ENCODE peak calls at places on chromosomes 16 and 17, in five cellular contexts. N is HCT116, U is kidney, D is neuronal stem cell, Q is tibial nerve. I is an unnamed sample.

GRCh38 chr16:80986557-80986956 is 20.1 kb downstream of the CMC2 start:
- DNase-seq in N (no peak), U (no peak), D (no peak), Q (no peak), I (no peak)

GRCh38 chr17:65455972-65456343 is 105.5 kb downstream of the AXIN2 start:
- DNase-seq in N (no peak), U (no peak), D (no peak), Q (no peak), I (peak; percentile 67)

GRCh38 chr17:67256075-67256732 is 11.2 kb upstream of the HELZ start:
- DNase-seq in N (no peak), U (no peak), D (no peak), Q (no peak), I (no peak)

GRCh38 chr17:79728169-79728907 is 2.4 kb upstream of the ENPP7 start:
- DNase-seq in N (peak; percentile 88), U (peak; percentile 90), D (peak; percentile 86), Q (peak; percentile 75), I (peak; percentile 97)

GRCh38 chr16:80569440-80570105 is 28.8 kb downstream of the DYNLRB2 start:
- DNase-seq in N (no peak), U (no peak), D (no peak), Q (no peak), I (no peak)

GRCh38 chr17:55564077-55564476 is 52.8 kb upstream of the SMIM36 start:
- DNase-seq in N (no peak), U (no peak), D (no peak), Q (no peak), I (no peak)

GRCh38 chr16:88561485-88562369 is 8.5 kb upstream of the ZC3H18 start:
- DNase-seq in N (peak; percentile 36), U (no peak), D (peak; percentile 56), Q (no peak), I (peak; percentile 94)

GRCh38 chr17:1488826-1489275 is 3.6 kb downstream of the MYO1C start:
- DNase-seq in N (no peak), U (no peak), D (no peak), Q (no peak), I (peak; percentile 52)

GRCh38 chr17:73956595-73957465 is 246.6 kb upstream of the RPL38 start:
- DNase-seq in N (peak; percentile 49), U (peak; percentile 51), D (peak; percentile 68), Q (no peak), I (peak; percentile 92)

GRCh38 chr17:34025179-34025551 is 229.9 kb upstream of the CCL2 start:
- DNase-seq in N (no peak), U (no peak), D (no peak), Q (no peak), I (no peak)

GRCh38 chr16:67394271-67395104 is 1.2 kb upstream of the TPPP3 start:
- DNase-seq in N (no peak), U (peak; percentile 80), D (peak; percentile 29), Q (no peak), I (peak; percentile 84)

GRCh38 chr16:86529160-86529559 is 18.8 kb downstream of the FOXF1 start:
- DNase-seq in N (no peak), U (peak; percentile 26), D (no peak), Q (no peak), I (no peak)

GRCh38 chr16:73176577-73177013 is 128.7 kb upstream of the ZFHX3 start:
- DNase-seq in N (peak; percentile 48), U (no peak), D (no peak), Q (no peak), I (peak; percentile 20)

GRCh38 chr17:1227917-1228751 is 42.1 kb upstream of the BHLHA9 start:
- DNase-seq in N (no peak), U (peak; percentile 79), D (no peak), Q (no peak), I (peak; percentile 85)

GRCh38 chr16:502179-502943 is 25.2 kb upstream of the CAPN15 start:
- DNase-seq in N (no peak), U (no peak), D (no peak), Q (no peak), I (no peak)

DNA sequence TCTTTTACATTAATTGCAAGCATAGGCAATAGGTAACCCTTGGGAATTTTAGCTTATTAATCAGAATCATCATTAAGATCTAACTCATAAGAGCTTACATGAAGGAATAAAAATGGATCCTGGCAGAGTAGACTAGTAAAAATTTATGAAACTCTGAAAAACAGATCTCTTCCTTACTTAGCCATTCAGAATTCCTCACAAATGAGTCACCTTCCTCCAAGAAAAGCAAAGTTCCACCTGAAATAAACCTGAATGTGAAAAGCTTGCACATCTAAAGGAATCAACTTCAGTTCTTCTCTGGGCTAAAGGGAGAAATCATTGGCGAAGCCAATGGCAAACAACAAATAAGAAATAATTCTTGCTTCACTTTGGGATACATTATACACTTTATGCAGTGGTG is 22.7 kb downstream of the MYO1D start:
- DNase-seq in N (peak; percentile 3), U (no peak), D (no peak), Q (no peak), I (no peak)
- H3K4me3 ChIP-seq in N (no peak overlapping the region), U (no peak overlapping the region), D (no peak overlapping the region), Q (no peak overlapping the region), I (no peak overlapping the region)

GRCh38 chr17:57006040-57006439 is 28.1 kb downstream of the SCPEP1 start:
- DNase-seq in N (no peak), U (no peak), D (no peak), Q (no peak), I (peak; percentile 3)

GRCh38 chr17:57009737-57010445 is 32.0 kb downstream of the SCPEP1 start:
- DNase-seq in N (peak; percentile 61), U (no peak), D (peak; percentile 26), Q (no peak), I (peak; percentile 72)

GRCh38 chr17:57008958-57009357 is 31.0 kb downstream of the SCPEP1 start:
- DNase-seq in N (no peak), U (no peak), D (no peak), Q (no peak), I (no peak)

GRCh38 chr17:57011482-57012015 is 33.6 kb downstream of the SCPEP1 start:
- DNase-seq in N (no peak), U (no peak), D (no peak), Q (no peak), I (peak; percentile 20)

GRCh38 chr17:57010495-57010894 is 32.6 kb downstream of the SCPEP1 start:
- DNase-seq in N (no peak), U (no peak), D (no peak), Q (no peak), I (no peak)
- H3K36me3 ChIP-seq in N (no peaks in the 10 kb centered on the region), U (no peaks in the 10 kb centered on the region), D (peaks cover 2% of the 10 kb centered on the region), Q (no peaks in the 10 kb centered on the region), I (no peaks in the 10 kb centered on the region)

DNA sequence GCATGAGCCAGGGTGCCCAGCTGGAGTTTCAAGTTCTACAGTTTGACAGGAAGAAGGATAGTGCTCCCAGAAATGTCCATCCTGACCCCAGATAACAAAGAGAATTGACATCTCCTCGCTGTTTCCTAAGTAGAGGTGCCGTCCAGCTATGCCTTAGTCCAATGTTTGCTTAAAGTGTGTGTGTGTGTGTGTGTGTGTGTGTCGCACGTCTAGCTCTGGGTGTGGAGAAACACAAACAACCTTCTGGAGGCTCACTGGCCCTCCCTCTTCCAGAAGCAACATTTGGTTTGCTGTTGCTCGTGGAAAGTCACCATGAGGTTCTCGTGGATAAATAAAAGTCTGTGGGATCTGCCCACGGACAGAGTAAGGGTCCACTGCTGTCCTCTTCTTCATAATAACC is 22.1 kb downstream of the EMP2 start:
- DNase-seq in N (no peak), U (no peak), D (no peak), Q (no peak), I (no peak)
- H3K4me3 ChIP-seq in N (no peak overlapping the region), U (peak overlapping the region; percentile 4), D (no peak overlapping the region), Q (peak overlapping the region; percentile 13), I (no peak overlapping the region)

DNA sequence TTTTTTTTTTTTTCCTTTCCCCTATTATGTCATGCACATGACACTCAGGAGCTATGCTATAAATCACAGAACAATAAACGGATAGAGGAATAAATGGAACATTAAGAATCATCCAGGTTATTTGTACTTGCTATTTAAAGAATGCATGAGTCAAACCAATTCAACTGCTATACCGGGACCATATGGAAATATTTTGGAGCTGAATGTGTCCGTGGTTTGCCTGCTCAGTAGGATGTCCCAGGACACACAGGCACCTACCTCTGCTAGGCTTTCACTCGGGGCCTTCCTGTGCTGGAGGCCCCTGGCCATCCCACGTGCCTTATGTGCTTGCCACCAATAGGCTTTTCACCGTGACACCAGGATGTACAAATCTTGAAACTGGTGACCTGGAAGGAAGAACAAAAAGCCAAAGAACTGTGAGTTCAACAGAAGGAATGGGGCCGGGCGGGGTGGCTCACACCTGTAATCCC is 15.3 kb upstream of the SEC14L1 start:
- DNase-seq in N (peak; percentile 91), U (no peak), D (no peak), Q (no peak), I (no peak)
- H3K36me3 ChIP-seq in N (no peaks in the 10 kb centered on the region), U (no peaks in the 10 kb centered on the region), D (no peaks in the 10 kb centered on the region), Q (no peaks in the 10 kb centered on the region), I (no peaks in the 10 kb centered on the region)

GRCh38 chr16:62678796-62679195 is 642.6 kb upstream of the CDH8 start:
- DNase-seq in N (no peak), U (no peak), D (no peak), Q (no peak), I (no peak)
- H3K4me3 ChIP-seq in N (no peak overlapping the region), U (no peak overlapping the region), D (no peak overlapping the region), Q (no peak overlapping the region), I (no peak overlapping the region)

DNA sequence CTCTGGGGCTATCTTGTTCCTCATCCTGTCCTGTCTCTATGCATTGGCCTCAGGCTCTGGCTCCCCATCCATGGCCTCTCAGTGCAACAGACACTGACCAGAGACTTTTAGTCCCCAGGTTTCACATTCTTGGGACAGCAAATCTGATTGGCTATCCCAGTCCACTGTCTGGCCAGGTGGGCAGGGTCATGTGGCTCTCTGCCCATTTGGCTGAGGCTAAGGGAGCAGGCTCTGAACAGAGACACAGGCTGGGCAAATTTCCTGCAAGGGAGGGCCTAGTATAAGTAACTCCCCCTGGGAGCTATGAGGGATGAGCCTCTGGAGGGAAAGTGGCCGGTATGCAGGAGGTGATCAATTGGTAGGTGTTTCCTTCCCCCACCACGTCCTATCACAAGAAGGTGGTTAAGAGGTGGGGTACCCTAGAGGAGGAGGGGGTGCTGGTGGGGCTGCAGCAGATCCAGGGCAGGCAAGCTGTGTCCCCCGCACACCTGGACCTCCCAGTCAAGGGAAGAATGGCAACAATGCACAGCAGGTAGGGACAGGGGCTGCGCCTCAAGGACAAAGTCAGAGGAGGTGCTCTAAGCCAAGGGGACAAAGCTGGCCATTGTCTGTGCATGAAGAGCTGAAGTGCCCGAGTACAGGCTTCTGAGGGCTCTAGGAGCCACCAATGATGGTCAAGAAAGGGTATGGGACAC is 13.2 kb downstream of the XYLT2 start:
- DNase-seq in N (no peak), U (no peak), D (no peak), Q (no peak), I (no peak)
- H3K36me3 ChIP-seq in N (peaks cover 51% of the 10 kb centered on the region), U (peaks cover 7% of the 10 kb centered on the region), D (peaks cover 49% of the 10 kb centered on the region), Q (peaks cover 13% of the 10 kb centered on the region), I (peaks cover 29% of the 10 kb centered on the region)

DNA sequence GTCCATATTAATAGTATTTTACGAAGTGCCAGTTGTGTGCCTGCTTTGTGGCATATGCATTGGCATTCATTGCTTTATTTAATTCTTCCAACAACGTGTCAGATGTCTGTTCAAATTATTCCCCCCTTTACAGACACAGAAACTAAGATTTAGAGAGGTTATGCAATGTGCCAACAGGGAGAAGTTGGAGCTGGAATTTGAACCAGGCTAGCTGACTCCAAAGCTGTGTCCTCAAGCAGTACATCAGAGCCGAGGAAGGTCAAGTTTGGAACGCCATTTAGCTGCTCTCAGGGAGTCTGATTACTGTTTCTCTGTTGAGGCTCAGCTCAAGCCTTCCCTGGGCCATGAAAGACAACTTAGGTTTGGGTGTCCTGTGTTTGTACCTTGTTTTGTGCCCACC is 232.3 kb downstream of the WWOX start:
- DNase-seq in N (no peak), U (no peak), D (no peak), Q (no peak), I (no peak)
- H3K4me3 ChIP-seq in N (no peak overlapping the region), U (no peak overlapping the region), D (no peak overlapping the region), Q (no peak overlapping the region), I (no peak overlapping the region)

I was measured in H7.